ENCODE peak calls at places on chromosomes 1 and 21, in ten cellular contexts. W is amniotic epithelial cell; R is osteocyte; T is kidney glomerular epithelial cell; F is NCI-H1930; G is tibial nerve; E is HT-29; D is NCI-H1092 treated with DMSO at 0.1 percent for 48 hours; X is Calu3; P is activated T-cell treated with anti-CD3 and anti-CD28 coated beads, Interleukin-2, amount 50 U/mL, for 48 hours. J is an unnamed sample.

GRCh38 chr1:156821801-156822200 is 5.2 kb upstream of the SH2D2A start:
- DNase-seq in W (peak; percentile 75), T (no peak), G (no peak), X (no peak), D (no peak), P (peak; percentile 75), E (no peak), R (no peak), F (no peak), J (no peak)

GRCh38 chr1:41599912-41600311 is 115.4 kb upstream of the EDN2 start:
- DNase-seq in E (peak; percentile 34), F (no peak), W (peak; percentile 36), X (peak; percentile 16), R (no peak), P (no peak), T (no peak), G (no peak), D (no peak), J (peak; percentile 9)

GRCh38 chr1:193058529-193059281 is 455 bp downstream of the UCHL5 start:
- DNase-seq in W (peak; percentile 48), G (no peak), T (peak; percentile 7), F (no peak), D (peak; percentile 31), R (no peak), P (peak; percentile 83), X (peak; percentile 44), E (peak; percentile 75), J (peak; percentile 54)

GRCh38 chr1:202276081-202276715 is 65.5 kb downstream of the UBE2T start:
- DNase-seq in T (no peak), E (no peak), D (no peak), P (no peak), W (no peak), G (no peak), X (no peak), R (no peak), F (no peak), J (no peak)

GRCh38 chr1:77888071-77888428 is 374 bp upstream of the NEXN start:
- DNase-seq in R (no peak), T (peak; percentile 16), X (peak; percentile 25), W (peak; percentile 84), F (no peak), E (no peak), P (no peak), G (no peak), D (no peak), J (peak; percentile 62)

GRCh38 chr1:3736131-3736561 is 16.1 kb upstream of the CCDC27 start:
- DNase-seq in X (no peak), R (no peak), G (no peak), W (no peak), T (no peak), D (no peak), P (no peak), E (no peak), F (no peak), J (no peak)

GRCh38 chr21:41767606-41768370 is 936 bp upstream of the RIPK4 start:
- DNase-seq in W (no peak), E (peak; percentile 45), F (no peak), G (no peak), R (no peak), P (peak; percentile 31), T (peak; percentile 75), X (no peak), D (no peak), J (peak; percentile 98)

GRCh38 chr1:62407398-62408009 is 29.3 kb upstream of the USP1 start:
- DNase-seq in F (peak; percentile 8), X (peak; percentile 35), G (no peak), P (no peak), R (no peak), E (peak; percentile 75), T (peak; percentile 43), W (peak; percentile 33), D (peak; percentile 36), J (peak; percentile 26)

GRCh38 chr1:89725016-89725380 is 92.1 kb downstream of the LRRC8C start:
- DNase-seq in T (no peak), X (no peak), D (no peak), P (no peak), G (no peak), F (no peak), R (no peak), W (peak; percentile 53), E (no peak), J (no peak)

GRCh38 chr1:12636098-12636950 is 7.6 kb upstream of the AADACL4 start:
- DNase-seq in G (no peak), E (no peak), D (no peak), P (no peak), T (peak; percentile 87), W (peak; percentile 85), X (no peak), R (no peak), F (no peak), J (peak; percentile 55)